ENCODE peak calls at places on chromosome 10, in four cellular contexts. Y, I, L and O are unnamed samples.

GRCh38 chr10:22617516-22617915 is 96.9 kb downstream of the PIP4K2A start:
- DNase-seq in Y (no peak), I (no peak), L (peak), O (no peak)

GRCh38 chr10:110610308-110610774 is 33.8 kb upstream of the RBM20 start:
- DNase-seq in Y (peak), I (peak), L (peak), O (peak)

GRCh38 chr10:124535731-124536495 is 74.3 kb downstream of the LHPP start:
- DNase-seq in L (no peak), I (no peak), Y (no peak), O (no peak)

GRCh38 chr10:111344804-111345203 is 268.0 kb downstream of the ADRA2A start:
- DNase-seq in I (no peak), L (no peak), Y (no peak), O (no peak)

GRCh38 chr10:110989016-110989415 is 69.6 kb downstream of the SHOC2 start:
- DNase-seq in Y (no peak), L (no peak), I (no peak), O (no peak)

GRCh38 chr10:58666024-58666423 is 153.4 kb downstream of the BICC1 start:
- DNase-seq in Y (peak), I (no peak), L (no peak), O (no peak)

GRCh38 chr10:451021-451471 is 238.4 kb downstream of the DIP2C start:
- DNase-seq in L (no peak), I (no peak), Y (no peak), O (peak)

GRCh38 chr10:89516149-89516832 is 19.1 kb downstream of the SLC16A12 start:
- DNase-seq in L (no peak), I (no peak), Y (no peak), O (no peak)

GRCh38 chr10:22086730-22087364 is 83.3 kb upstream of the DNAJC1 start:
- DNase-seq in Y (peak), L (peak), I (no peak), O (no peak)

GRCh38 chr10:52644678-52645434 is 127.7 kb downstream of the MBL2 start:
- DNase-seq in L (peak), Y (peak), I (no peak), O (no peak)

GRCh38 chr10:100100651-100101525 is 19.2 kb upstream of the CPN1 start:
- DNase-seq in I (no peak), Y (peak), L (no peak), O (no peak)

GRCh38 chr10:95388539-95388938 is 97.7 kb upstream of the PDLIM1 start:
- DNase-seq in Y (peak), I (no peak), L (no peak), O (no peak)

GRCh38 chr10:62095341-62096071 is 173.1 kb downstream of the RTKN2 start:
- DNase-seq in L (no peak), I (no peak), Y (peak), O (no peak)

GRCh38 chr10:84390364-84390763 is 62.0 kb downstream of the CCSER2 start:
- DNase-seq in I (no peak), Y (no peak), L (no peak), O (no peak)

GRCh38 chr10:104824378-104825006 is 183.4 kb downstream of the SORCS3 start:
- DNase-seq in Y (no peak), I (peak), L (peak), O (no peak)

GRCh38 chr10:70771311-70772194 is 13.6 kb downstream of the TBATA start:
- DNase-seq in I (no peak), L (no peak), Y (no peak), O (no peak)

GRCh38 chr10:102621418-102622325 is 22.6 kb upstream of the TRIM8 start:
- DNase-seq in I (no peak), L (no peak), Y (peak), O (no peak)

GRCh38 chr10:101450277-101451080 is 96.5 kb downstream of the BTRC start:
- DNase-seq in L (peak), Y (no peak), I (no peak), O (no peak)

GRCh38 chr10:98295907-98296306 is 27.9 kb upstream of the LOXL4 start:
- DNase-seq in L (no peak), I (no peak), Y (no peak), O (no peak)

GRCh38 chr10:132408823-132409666 is 12.0 kb downstream of the PWWP2B start:
- DNase-seq in Y (no peak), I (no peak), L (no peak), O (no peak)

GRCh38 chr10:92110039-92110794 is 180.7 kb downstream of the CPEB3 start:
- DNase-seq in I (no peak), Y (no peak), L (peak), O (no peak)

GRCh38 chr10:131031346-131031745 is 280.2 kb downstream of the TCERG1L start:
- DNase-seq in L (no peak), I (no peak), Y (no peak), O (no peak)

GRCh38 chr10:31358688-31359330 is 39.8 kb downstream of the ZEB1 start:
- DNase-seq in L (no peak), Y (no peak), I (no peak), O (no peak)

GRCh38 chr10:72310636-72311035 is 36.9 kb downstream of the DDIT4 start:
- DNase-seq in L (no peak), Y (no peak), I (no peak), O (no peak)

GRCh38 chr10:16505168-16505567 is 16.5 kb downstream of the C1QL3 start:
- DNase-seq in Y (no peak), L (no peak), I (no peak), O (no peak)

GRCh38 chr10:18666810-18667209 is 7.6 kb downstream of the ARL5B start:
- DNase-seq in L (no peak), I (no peak), Y (peak), O (no peak)

GRCh38 chr10:33798754-33799153 is 464.3 kb upstream of the NRP1 start:
- DNase-seq in L (no peak), Y (no peak), I (no peak), O (no peak)

GRCh38 chr10:98482096-98482495 is 35.4 kb upstream of the HPS1 start:
- DNase-seq in I (no peak), L (no peak), Y (no peak), O (no peak)

DNA sequence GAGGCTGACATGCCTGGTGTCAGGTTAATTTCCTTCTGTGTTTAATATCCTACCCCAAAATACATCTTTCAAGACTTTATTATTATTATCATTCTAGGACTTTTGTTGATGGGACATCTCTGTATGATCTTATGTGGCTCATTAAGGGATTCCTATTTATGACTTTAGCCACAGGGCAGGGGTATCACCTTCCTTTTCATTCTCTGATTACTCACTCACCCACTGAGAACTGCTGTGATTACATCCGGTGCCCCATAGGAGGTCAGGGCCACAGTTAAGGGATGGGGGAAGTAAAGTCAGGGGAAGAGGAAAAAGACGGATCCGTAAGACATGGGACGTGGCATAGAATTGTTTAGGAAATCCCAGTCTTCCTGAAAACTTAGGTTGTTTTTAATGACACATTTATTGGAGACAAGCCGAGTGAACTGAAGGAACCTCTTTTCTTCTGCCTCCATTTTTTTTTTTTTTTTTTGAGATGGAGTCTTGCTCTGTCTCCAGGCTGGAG is 61.0 kb upstream of the PITRM1 start:
- DNase-seq in Y (no peak), L (no peak), I (no peak), O (no peak)
- TF ChIP-seq TAF1 in Y (no peak), L (no peak), I (no peak), O (no peak)

GRCh38 chr10:6957851-6958250 is 377.8 kb upstream of the PRKCQ start:
- DNase-seq in I (no peak), L (no peak), Y (no peak), O (no peak)

GRCh38 chr10:6958723-6959122 is 378.6 kb upstream of the PRKCQ start:
- DNase-seq in I (no peak), Y (no peak), L (no peak), O (no peak)

GRCh38 chr10:6956562-6956961 is 376.5 kb upstream of the PRKCQ start:
- DNase-seq in I (no peak), Y (no peak), L (no peak), O (no peak)

GRCh38 chr10:6962576-6962975 is 382.5 kb upstream of the PRKCQ start:
- DNase-seq in Y (no peak), L (no peak), I (no peak), O (no peak)

DNA sequence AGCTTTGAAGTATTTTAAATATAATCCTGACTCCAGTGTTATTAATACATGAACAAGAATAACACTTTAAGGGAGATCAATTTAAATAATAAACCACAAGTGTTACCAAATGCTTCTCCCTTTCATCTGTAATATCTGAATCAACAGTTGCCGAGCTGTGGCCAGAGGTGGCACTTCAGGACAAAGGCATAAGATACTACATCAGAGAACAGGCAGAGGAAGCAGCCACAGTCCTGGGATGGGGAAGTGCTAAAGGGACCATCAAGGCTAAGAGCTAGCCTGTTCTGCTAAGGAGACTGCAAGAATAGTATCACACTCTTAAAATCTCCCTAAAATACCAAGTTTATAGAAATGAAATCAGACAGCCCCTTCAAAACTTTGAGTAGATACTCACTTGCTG is 378.2 kb upstream of the PRKCQ start:
- DNase-seq in I (no peak), L (no peak), Y (no peak), O (no peak)
- TF ChIP-seq ATF3 in I (no peak), L (no peak), Y (no peak), O (no peak)

GRCh38 chr10:66925896-66926719 is at the start of gene LRRTM3:
- DNase-seq in Y (peak), L (peak), I (peak), O (peak)
- TF ChIP-seq CBX5 in Y (no peak), L (no peak), I (no peak), O (no peak)

GRCh38 chr10:15436696-15437095 is 65.6 kb upstream of the FAM171A1 start:
- DNase-seq in I (no peak), L (no peak), Y (no peak), O (no peak)

GRCh38 chr10:15440204-15440711 is 69.2 kb upstream of the FAM171A1 start:
- DNase-seq in I (no peak), L (peak), Y (no peak), O (no peak)

GRCh38 chr10:15442056-15442455 is 71.0 kb upstream of the FAM171A1 start:
- DNase-seq in L (peak), Y (no peak), I (no peak), O (no peak)

GRCh38 chr10:15444105-15445021 is 73.3 kb upstream of the FAM171A1 start:
- DNase-seq in I (no peak), Y (no peak), L (peak), O (no peak)

DNA sequence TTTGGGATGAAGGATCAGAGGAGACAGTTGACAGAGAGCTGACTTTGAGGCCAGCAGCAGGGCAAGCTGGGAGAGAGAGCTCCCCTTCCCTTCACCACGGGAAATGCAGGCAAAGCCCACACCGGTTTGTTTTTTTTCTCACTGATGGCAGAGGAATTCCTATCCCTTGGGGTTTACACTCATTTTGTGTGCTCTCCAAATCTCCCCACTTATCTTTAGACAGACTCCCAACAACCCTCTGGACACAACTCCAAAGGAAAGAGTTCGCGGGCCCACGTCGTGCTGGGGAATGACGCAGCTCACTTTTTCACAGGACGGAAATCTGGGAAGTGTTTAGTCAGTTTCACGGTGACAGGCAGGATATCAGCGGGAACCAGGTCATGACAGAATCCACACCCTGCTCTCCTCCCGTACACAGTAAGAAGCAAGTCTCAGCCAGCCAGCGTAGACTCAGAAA is 68.3 kb upstream of the FAM171A1 start:
- DNase-seq in Y (peak), L (peak), I (no peak), O (no peak)
- TF ChIP-seq TAF1 in Y (no peak), L (peak), I (no peak), O (no peak)

DNA sequence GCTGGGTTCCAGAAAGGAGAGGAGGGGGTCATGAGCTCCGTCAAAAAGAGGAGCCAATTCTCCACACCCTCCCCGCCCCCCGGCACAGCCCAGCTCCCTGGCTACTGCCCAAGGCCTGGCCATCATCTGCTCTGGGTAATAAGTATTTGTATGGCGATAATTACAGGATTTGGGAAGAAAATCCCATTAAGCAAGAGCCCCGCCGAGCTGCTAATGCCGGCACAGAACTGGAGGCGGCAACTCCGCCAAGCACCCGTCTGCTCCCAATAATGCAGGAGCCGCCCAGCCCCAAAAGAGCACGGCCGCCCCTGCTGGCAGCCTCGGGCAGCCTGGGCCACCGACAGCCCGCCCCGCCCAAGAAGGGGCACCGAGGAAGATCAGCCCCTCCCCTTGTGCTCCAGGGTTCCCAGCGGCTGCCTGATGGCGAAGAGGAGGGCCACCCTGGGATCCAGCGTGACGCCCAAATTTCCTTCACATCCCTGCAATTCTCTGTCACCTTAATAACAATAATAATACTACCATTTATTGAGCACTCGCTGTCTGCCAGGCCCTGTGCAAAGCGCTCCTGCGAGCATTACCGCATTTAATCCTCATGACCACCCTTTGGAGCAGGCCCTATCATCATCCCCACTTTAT is 5.9 kb downstream of the SLIT1 start:
- DNase-seq in Y (peak), I (peak), L (peak), O (no peak)
- TF ChIP-seq ATF3 in Y (no peak), I (no peak), L (no peak), O (no peak)

GRCh38 chr10:86595496-86595895 is 58.9 kb upstream of the OPN4 start:
- DNase-seq in Y (no peak), L (no peak), I (no peak), O (no peak)

GRCh38 chr10:86596266-86596665 is 58.1 kb upstream of the OPN4 start:
- DNase-seq in L (no peak), Y (no peak), I (no peak), O (no peak)

GRCh38 chr10:86597306-86597705 is 57.0 kb upstream of the OPN4 start:
- DNase-seq in Y (no peak), I (no peak), L (no peak), O (no peak)

GRCh38 chr10:86592413-86592812 is 61.9 kb upstream of the OPN4 start:
- DNase-seq in Y (peak), L (no peak), I (no peak), O (no peak)

GRCh38 chr10:86594535-86594934 is 59.8 kb upstream of the OPN4 start:
- DNase-seq in I (no peak), L (no peak), Y (no peak), O (no peak)
- TF ChIP-seq CBX5 in I (no peak), L (no peak), Y (no peak), O (no peak)

DNA sequence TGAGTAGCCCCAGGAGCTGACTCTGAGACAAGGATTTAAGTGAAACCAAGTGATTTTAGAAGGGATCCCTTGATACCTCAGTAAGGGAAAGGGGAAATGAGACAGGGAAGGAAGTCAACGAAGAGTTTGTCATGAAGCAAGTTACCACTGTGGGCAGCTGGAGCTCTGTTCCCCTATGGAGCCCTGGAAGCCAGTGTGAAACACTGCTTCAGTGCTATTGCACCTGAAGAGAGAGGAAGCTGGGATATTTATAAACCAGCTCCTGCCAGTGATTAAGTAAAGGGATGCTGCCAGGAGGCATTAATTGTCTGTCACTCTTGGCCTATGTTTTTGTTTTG is 58.9 kb upstream of the WAPL start:
- DNase-seq in I (no peak), L (no peak), Y (no peak), O (no peak)
- TF ChIP-seq TAF1 in I (no peak), L (no peak), Y (no peak), O (no peak)

GRCh38 chr10:5776881-5777197 is 36.4 kb downstream of the GDI2 start:
- DNase-seq in Y (no peak), I (no peak), L (no peak), O (no peak)

GRCh38 chr10:5774987-5775386 is 38.2 kb downstream of the GDI2 start:
- DNase-seq in Y (no peak), I (no peak), L (no peak), O (no peak)

GRCh38 chr10:5779753-5780152 is 33.5 kb downstream of the GDI2 start:
- DNase-seq in Y (no peak), I (no peak), L (no peak), O (no peak)

GRCh38 chr10:5775705-5776104 is 37.5 kb downstream of the GDI2 start:
- DNase-seq in Y (no peak), I (no peak), L (no peak), O (no peak)

DNA sequence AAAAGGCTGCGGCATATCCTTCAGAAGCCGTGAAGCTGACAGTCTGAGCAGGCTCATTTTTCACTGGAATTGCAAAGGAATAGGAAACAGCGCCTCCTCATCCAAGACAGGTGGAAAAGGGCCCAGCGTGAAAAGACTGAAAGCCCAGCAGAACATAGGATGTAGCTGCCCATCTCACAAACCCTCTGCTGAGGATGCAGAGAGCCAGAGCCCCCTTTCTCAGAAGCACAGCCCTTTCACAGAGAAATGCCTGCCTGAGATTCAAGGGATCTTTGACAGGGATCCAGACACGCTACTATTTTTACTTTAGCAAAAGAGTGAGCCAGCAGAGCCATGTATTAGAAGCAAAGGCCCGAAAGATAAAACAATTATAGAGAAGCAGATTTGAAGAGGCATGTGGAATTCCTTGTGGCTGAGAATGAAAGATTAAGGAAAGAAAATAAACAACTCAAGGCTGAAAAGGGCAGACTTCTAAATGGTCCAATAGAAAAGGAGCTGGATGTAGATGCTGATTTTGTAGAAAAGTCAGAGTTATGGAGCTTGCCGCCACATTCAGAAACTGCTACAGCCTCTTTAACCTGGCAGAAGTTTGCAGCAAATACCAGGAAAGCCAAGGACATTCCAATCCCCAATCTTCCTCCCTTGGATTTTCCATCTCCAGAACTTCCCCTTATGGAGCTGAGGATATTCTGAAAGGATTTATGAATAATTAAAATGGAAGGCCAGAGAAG is 36.9 kb downstream of the GDI2 start:
- DNase-seq in Y (no peak), L (no peak), I (no peak), O (no peak)
- TF ChIP-seq ATF3 in Y (no peak), L (no peak), I (no peak), O (no peak)

DNA sequence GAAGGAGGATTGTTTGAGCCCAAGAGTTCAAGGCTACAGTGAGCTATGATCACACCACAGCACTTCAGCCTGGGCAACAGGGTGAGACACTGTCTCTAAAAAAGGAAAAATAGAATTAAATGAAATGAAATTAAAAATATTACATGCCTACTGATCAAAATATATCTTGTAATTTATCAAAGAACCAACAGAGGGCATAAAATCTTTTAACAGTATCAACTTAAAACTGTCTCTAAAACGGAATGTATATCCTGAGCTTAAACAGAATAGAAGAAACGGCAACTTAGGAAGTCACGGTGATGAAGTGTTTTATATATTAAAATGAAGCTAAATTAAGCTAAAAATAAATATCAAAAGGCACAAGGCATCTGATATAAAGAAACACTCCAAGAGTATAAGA is 78.8 kb downstream of the MTPAP start:
- DNase-seq in L (no peak), I (no peak), Y (no peak), O (no peak)
- TF ChIP-seq CBX5 in L (no peak), I (no peak), Y (no peak), O (no peak)